ENCODE peak calls at places on chromosomes 3 and 15, in four cellular contexts. One of them, this sample, is unnamed.

GRCh38 chr3:10757021-10757820 is 58.8 kb upstream of the SLC6A11 start:
- DNase-seq in uterus: no peak
- DNase-seq in astrocyte of the spinal cord: peak
- DNase-seq in endothelial cell: no peak
- DNase-seq in this sample: no peak

GRCh38 chr15:65611888-65612615 is 1.1 kb upstream of the INTS14 start:
- DNase-seq in uterus: no peak
- DNase-seq in astrocyte of the spinal cord: no peak
- DNase-seq in endothelial cell: no peak
- DNase-seq in this sample: no peak

GRCh38 chr3:154428369-154429206 is 1.4 kb downstream of the GPR149 start:
- DNase-seq in uterus: no peak
- DNase-seq in astrocyte of the spinal cord: no peak
- DNase-seq in endothelial cell: peak
- DNase-seq in this sample: peak

GRCh38 chr15:51030649-51031316 is 63.9 kb downstream of the TNFAIP8L3 start:
- DNase-seq in uterus: no peak
- DNase-seq in astrocyte of the spinal cord: peak
- DNase-seq in endothelial cell: no peak
- DNase-seq in this sample: no peak

GRCh38 chr3:52046186-52046913 is 10.0 kb downstream of the DUSP7 start:
- DNase-seq in uterus: peak
- DNase-seq in astrocyte of the spinal cord: peak
- DNase-seq in endothelial cell: peak
- DNase-seq in this sample: no peak

GRCh38 chr3:172289583-172289982 is 158.7 kb downstream of the GHSR start:
- DNase-seq in uterus: no peak
- DNase-seq in astrocyte of the spinal cord: no peak
- DNase-seq in endothelial cell: peak
- DNase-seq in this sample: peak

GRCh38 chr15:64856429-64857145 is 14.9 kb downstream of the PLEKHO2 start:
- DNase-seq in uterus: peak
- DNase-seq in astrocyte of the spinal cord: peak
- DNase-seq in endothelial cell: no peak
- DNase-seq in this sample: no peak

GRCh38 chr15:74906193-74906449 is 530 bp downstream of the FAM219B start:
- DNase-seq in uterus: no peak
- DNase-seq in astrocyte of the spinal cord: no peak
- DNase-seq in endothelial cell: no peak
- DNase-seq in this sample: peak

GRCh38 chr3:18440053-18440768 is 15.1 kb upstream of the SATB1 start:
- DNase-seq in uterus: no peak
- DNase-seq in astrocyte of the spinal cord: peak
- DNase-seq in endothelial cell: no peak
- DNase-seq in this sample: no peak

GRCh38 chr15:80967451-80967850 is 22.2 kb downstream of the MESD start:
- DNase-seq in uterus: no peak
- DNase-seq in astrocyte of the spinal cord: peak
- DNase-seq in endothelial cell: peak
- DNase-seq in this sample: no peak

GRCh38 chr3:125105116-125105515 is 49.3 kb upstream of the HEG1 start:
- DNase-seq in uterus: no peak
- DNase-seq in astrocyte of the spinal cord: no peak
- DNase-seq in endothelial cell: no peak
- DNase-seq in this sample: no peak

GRCh38 chr15:66080791-66081475 is 172.6 kb downstream of the MEGF11 start:
- DNase-seq in uterus: no peak
- DNase-seq in astrocyte of the spinal cord: peak
- DNase-seq in endothelial cell: peak
- DNase-seq in this sample: peak

GRCh38 chr15:74651251-74651741 is 35.7 kb downstream of the CLK3 start:
- DNase-seq in uterus: no peak
- DNase-seq in astrocyte of the spinal cord: peak
- DNase-seq in endothelial cell: no peak
- DNase-seq in this sample: no peak

GRCh38 chr3:123152656-123153055 is 49.1 kb upstream of the SEC22A start:
- DNase-seq in uterus: no peak
- DNase-seq in astrocyte of the spinal cord: no peak
- DNase-seq in endothelial cell: no peak
- DNase-seq in this sample: no peak

GRCh38 chr3:50370594-50370993 is 11.3 kb upstream of the TMEM115 start:
- DNase-seq in uterus: no peak
- DNase-seq in astrocyte of the spinal cord: no peak
- DNase-seq in endothelial cell: peak
- DNase-seq in this sample: no peak

GRCh38 chr3:196322-197153 is at the start of gene CHL1:
- DNase-seq in uterus: no peak
- DNase-seq in astrocyte of the spinal cord: no peak
- DNase-seq in endothelial cell: no peak
- DNase-seq in this sample: peak

GRCh38 chr15:73679180-73679579 is 5.0 kb upstream of the CD276 start:
- DNase-seq in uterus: no peak
- DNase-seq in astrocyte of the spinal cord: no peak
- DNase-seq in endothelial cell: no peak
- DNase-seq in this sample: no peak

DNA sequence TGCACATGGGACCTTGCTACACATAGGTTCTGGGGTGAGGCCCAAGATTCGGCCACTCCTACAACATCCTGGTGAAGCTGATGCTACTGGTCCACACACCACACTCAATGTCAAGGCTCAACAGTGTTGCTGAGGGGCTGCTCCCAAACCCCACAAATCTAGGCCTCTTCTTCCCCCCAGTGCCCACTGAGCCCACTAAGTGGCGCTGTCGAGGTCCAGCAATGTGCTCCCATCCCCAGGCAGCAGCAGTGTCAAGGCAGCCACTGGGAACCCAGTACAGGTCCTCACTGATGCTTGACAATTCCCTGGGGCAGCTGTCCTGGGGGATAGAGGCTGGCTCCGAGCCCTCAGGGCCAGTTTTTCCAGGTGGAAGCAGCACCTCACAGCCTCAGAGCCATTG is 21.5 kb downstream of the SCN5A start:
- DNase-seq in uterus: no peak
- DNase-seq in astrocyte of the spinal cord: no peak
- DNase-seq in endothelial cell: peak
- DNase-seq in this sample: peak
- TF ChIP-seq CTCF in uterus: no peak
- TF ChIP-seq CTCF in astrocyte of the spinal cord: peak
- TF ChIP-seq CTCF in endothelial cell: peak
- TF ChIP-seq CTCF in this sample: peak

GRCh38 chr3:193593666-193594025 is 638 bp downstream of the OPA1 start:
- DNase-seq in uterus: no peak
- DNase-seq in astrocyte of the spinal cord: peak
- DNase-seq in endothelial cell: no peak
- DNase-seq in this sample: no peak

GRCh38 chr3:193595939-193596487 is 3.0 kb downstream of the OPA1 start:
- DNase-seq in uterus: no peak
- DNase-seq in astrocyte of the spinal cord: no peak
- DNase-seq in endothelial cell: no peak
- DNase-seq in this sample: no peak

GRCh38 chr3:193594946-193595689 is 2.1 kb downstream of the OPA1 start:
- DNase-seq in uterus: no peak
- DNase-seq in astrocyte of the spinal cord: peak
- DNase-seq in endothelial cell: no peak
- DNase-seq in this sample: no peak

GRCh38 chr3:193590088-193590856 is 2.7 kb upstream of the OPA1 start:
- DNase-seq in uterus: no peak
- DNase-seq in astrocyte of the spinal cord: peak
- DNase-seq in endothelial cell: no peak
- DNase-seq in this sample: no peak

DNA sequence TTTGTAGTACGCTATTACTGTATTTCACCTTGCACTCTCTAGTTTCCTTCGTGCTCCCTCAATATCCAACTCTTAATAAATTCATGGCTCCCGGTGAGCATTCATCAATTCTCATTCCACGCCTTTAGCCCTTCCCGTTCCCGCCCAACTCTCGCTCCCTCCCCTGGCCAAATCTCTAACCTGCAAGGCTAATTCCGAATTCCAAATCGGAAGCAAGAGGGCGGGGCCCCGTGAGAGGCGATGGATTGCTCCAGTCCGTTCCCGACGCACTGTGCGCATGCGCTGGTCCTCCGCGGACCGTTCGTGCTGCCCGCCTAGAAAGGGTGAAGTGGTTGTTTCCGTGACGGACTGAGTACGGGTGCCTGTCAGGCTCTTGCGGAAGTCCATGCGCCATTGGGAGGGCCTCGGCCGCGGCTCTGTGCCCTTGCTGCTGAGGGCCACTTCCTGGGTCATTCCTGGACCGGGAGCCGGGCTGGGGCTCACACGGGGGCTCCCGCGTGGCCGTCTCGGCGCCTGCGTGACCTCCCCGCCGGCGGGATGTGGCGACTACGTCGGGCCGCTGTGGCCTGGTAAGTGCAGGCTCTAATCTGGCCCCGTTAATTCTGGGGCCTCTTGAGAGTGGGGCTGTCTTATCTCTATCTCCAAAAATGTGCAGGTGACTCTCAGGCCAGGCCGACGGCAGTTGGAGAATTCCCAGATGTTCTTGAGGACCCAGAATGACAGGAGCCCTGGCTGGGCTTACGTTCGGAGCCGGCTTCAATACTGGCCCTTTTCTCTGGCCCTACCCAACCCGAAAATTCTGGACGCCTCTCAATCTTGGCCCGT is at the start of gene OPA1:
- DNase-seq in uterus: peak
- DNase-seq in astrocyte of the spinal cord: peak
- DNase-seq in endothelial cell: peak
- DNase-seq in this sample: peak
- TF ChIP-seq CTCF in uterus: peak
- TF ChIP-seq CTCF in astrocyte of the spinal cord: peak
- TF ChIP-seq CTCF in endothelial cell: no peak
- TF ChIP-seq CTCF in this sample: no peak

DNA sequence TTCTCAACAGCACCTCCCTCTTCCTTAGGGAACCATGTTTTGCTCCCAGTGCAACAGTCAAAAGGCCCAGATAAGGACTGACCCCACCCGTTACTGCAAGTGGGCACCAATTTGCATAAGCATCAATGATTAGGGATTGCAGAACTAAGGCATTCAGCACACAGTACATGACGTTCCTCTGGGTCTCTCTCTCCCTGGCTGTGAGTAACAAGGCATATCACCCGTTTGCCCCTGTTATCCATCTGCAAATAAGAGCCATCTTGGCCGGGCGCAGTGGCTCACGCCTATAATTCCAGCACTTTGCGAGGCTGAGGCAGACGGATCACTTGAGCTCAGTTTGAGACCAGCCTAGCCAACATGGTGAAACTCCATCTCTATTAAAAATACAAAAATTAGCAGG is 18.8 kb downstream of the MAGI1 start:
- DNase-seq in uterus: no peak
- DNase-seq in astrocyte of the spinal cord: no peak
- DNase-seq in endothelial cell: no peak
- DNase-seq in this sample: no peak
- TF ChIP-seq CTCF in uterus: no peak
- TF ChIP-seq CTCF in astrocyte of the spinal cord: no peak
- TF ChIP-seq CTCF in endothelial cell: no peak
- TF ChIP-seq CTCF in this sample: no peak

GRCh38 chr15:79433610-79434009 is 1.5 kb downstream of the MINAR1 start:
- DNase-seq in uterus: no peak
- DNase-seq in astrocyte of the spinal cord: no peak
- DNase-seq in endothelial cell: peak
- DNase-seq in this sample: peak
- TF ChIP-seq CTCF in uterus: no peak
- TF ChIP-seq CTCF in astrocyte of the spinal cord: no peak
- TF ChIP-seq CTCF in endothelial cell: no peak
- TF ChIP-seq CTCF in this sample: peak

DNA sequence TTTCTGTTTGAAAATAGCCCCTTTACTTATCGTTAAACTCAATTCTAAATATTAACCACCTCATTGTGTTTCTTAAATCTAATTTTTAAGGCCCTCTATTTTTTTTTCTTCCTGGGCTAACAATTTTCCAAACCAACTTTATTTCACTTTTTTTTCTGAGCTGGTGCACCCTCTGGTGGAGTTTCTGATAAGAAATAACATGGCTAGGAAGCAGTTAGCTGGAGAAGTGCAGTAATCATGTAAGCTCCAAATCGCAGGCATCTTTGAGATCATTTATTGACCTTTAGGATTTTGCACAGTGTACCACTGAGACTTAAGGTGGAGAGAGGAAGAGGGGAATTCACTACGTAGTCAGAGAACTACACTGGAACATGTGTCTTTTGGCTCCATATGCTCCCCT is 6.4 kb downstream of the TMEM207 start:
- DNase-seq in uterus: no peak
- DNase-seq in astrocyte of the spinal cord: no peak
- DNase-seq in endothelial cell: no peak
- DNase-seq in this sample: no peak
- TF ChIP-seq CTCF in uterus: peak
- TF ChIP-seq CTCF in astrocyte of the spinal cord: peak
- TF ChIP-seq CTCF in endothelial cell: peak
- TF ChIP-seq CTCF in this sample: no peak

GRCh38 chr15:71352125-71352524 is 236.9 kb downstream of the THSD4 start:
- DNase-seq in uterus: no peak
- DNase-seq in astrocyte of the spinal cord: no peak
- DNase-seq in endothelial cell: no peak
- DNase-seq in this sample: no peak

GRCh38 chr15:71355268-71355667 is 240.0 kb downstream of the THSD4 start:
- DNase-seq in uterus: no peak
- DNase-seq in astrocyte of the spinal cord: no peak
- DNase-seq in endothelial cell: no peak
- DNase-seq in this sample: no peak

GRCh38 chr15:71353171-71353570 is 237.9 kb downstream of the THSD4 start:
- DNase-seq in uterus: no peak
- DNase-seq in astrocyte of the spinal cord: no peak
- DNase-seq in endothelial cell: no peak
- DNase-seq in this sample: no peak

GRCh38 chr15:71349736-71350515 is 234.7 kb downstream of the THSD4 start:
- DNase-seq in uterus: no peak
- DNase-seq in astrocyte of the spinal cord: no peak
- DNase-seq in endothelial cell: no peak
- DNase-seq in this sample: no peak

GRCh38 chr15:71352765-71353164 is 237.5 kb downstream of the THSD4 start:
- DNase-seq in uterus: peak
- DNase-seq in astrocyte of the spinal cord: no peak
- DNase-seq in endothelial cell: no peak
- DNase-seq in this sample: no peak
- TF ChIP-seq CTCF in uterus: no peak
- TF ChIP-seq CTCF in astrocyte of the spinal cord: no peak
- TF ChIP-seq CTCF in endothelial cell: no peak
- TF ChIP-seq CTCF in this sample: no peak

GRCh38 chr3:197749601-197750395 is at the start of gene FYTTD1:
- DNase-seq in uterus: peak
- DNase-seq in astrocyte of the spinal cord: peak
- DNase-seq in endothelial cell: peak
- DNase-seq in this sample: peak

GRCh38 chr3:197750396-197750831 is 731 bp downstream of the FYTTD1 start:
- DNase-seq in uterus: peak
- DNase-seq in astrocyte of the spinal cord: peak
- DNase-seq in endothelial cell: peak
- DNase-seq in this sample: peak

GRCh38 chr3:197750863-197751737 is 1.4 kb downstream of the FYTTD1 start:
- DNase-seq in uterus: peak
- DNase-seq in astrocyte of the spinal cord: peak
- DNase-seq in endothelial cell: peak
- DNase-seq in this sample: peak

GRCh38 chr3:197748597-197749314 is 927 bp upstream of the FYTTD1 start:
- DNase-seq in uterus: no peak
- DNase-seq in astrocyte of the spinal cord: peak
- DNase-seq in endothelial cell: no peak
- DNase-seq in this sample: no peak

GRCh38 chr3:197749315-197749600 is 425 bp upstream of the FYTTD1 start:
- DNase-seq in uterus: no peak
- DNase-seq in astrocyte of the spinal cord: peak
- DNase-seq in endothelial cell: no peak
- DNase-seq in this sample: peak
- TF ChIP-seq CTCF in uterus: no peak
- TF ChIP-seq CTCF in astrocyte of the spinal cord: no peak
- TF ChIP-seq CTCF in endothelial cell: no peak
- TF ChIP-seq CTCF in this sample: no peak